ENCODE peak calls at places on chromosomes 7 and 10, in five cellular contexts. C is adrenal gland, A is ovary, D is Peyer's patch, S is suprapubic skin. J is an unnamed sample.

GRCh38 chr7:92808635-92809034 is 27.7 kb downstream of the CDK6 start:
- DNase-seq in C (no peak), A (no peak), D (no peak), S (no peak), J (no peak)

GRCh38 chr7:91412298-91412697 is 148.1 kb downstream of the FZD1 start:
- DNase-seq in C (no peak), A (no peak), D (no peak), S (no peak), J (no peak)

GRCh38 chr7:9181356-9181755 is 747.9 kb downstream of the NXPH1 start:
- DNase-seq in C (no peak), A (no peak), D (no peak), S (no peak), J (no peak)

GRCh38 chr10:49444349-49444748 is 48.5 kb upstream of the DRGX start:
- DNase-seq in C (no peak), A (no peak), D (no peak), S (no peak), J (no peak)

GRCh38 chr7:50792342-50793114 is 9.8 kb upstream of the GRB10 start:
- DNase-seq in C (peak), A (peak), D (peak), S (no peak), J (peak)

GRCh38 chr10:122162566-122163181 is 108.4 kb upstream of the BTBD16 start:
- DNase-seq in C (no peak), A (no peak), D (peak), S (no peak), J (no peak)

GRCh38 chr10:58209669-58210068 is 58.0 kb downstream of the IPMK start:
- DNase-seq in C (peak), A (no peak), D (no peak), S (no peak), J (peak)

GRCh38 chr10:98414578-98414931 is 427 bp downstream of the PYROXD2 start:
- DNase-seq in C (no peak), A (no peak), D (no peak), S (no peak), J (no peak)

GRCh38 chr10:45550903-45551302 is 121.7 kb downstream of the ZFAND4 start:
- DNase-seq in C (no peak), A (no peak), D (no peak), S (no peak), J (no peak)

GRCh38 chr7:102254521-102254920 is 32.1 kb upstream of the SH2B2 start:
- DNase-seq in C (no peak), A (no peak), D (no peak), S (no peak), J (no peak)
- TF ChIP-seq POLR2A in C (no peak), A (no peak), D (no peak), S (no peak), J (no peak)

GRCh38 chr7:30705596-30705995 is 23.3 kb upstream of the CRHR2 start:
- DNase-seq in C (no peak), A (no peak), D (peak), S (no peak), J (no peak)

GRCh38 chr7:30707391-30708351 is 25.4 kb upstream of the CRHR2 start:
- DNase-seq in C (peak), A (peak), D (no peak), S (peak), J (no peak)

GRCh38 chr7:30706865-30707264 is 24.6 kb upstream of the CRHR2 start:
- DNase-seq in C (no peak), A (no peak), D (peak), S (no peak), J (no peak)

GRCh38 chr7:30705008-30705407 is 22.8 kb upstream of the CRHR2 start:
- DNase-seq in C (no peak), A (no peak), D (peak), S (no peak), J (no peak)

GRCh38 chr7:30706316-30706715 is 24.1 kb upstream of the CRHR2 start:
- DNase-seq in C (no peak), A (no peak), D (peak), S (no peak), J (no peak)
- TF ChIP-seq POLR2A in C (no peak), A (no peak), D (no peak), S (no peak), J (no peak)

DNA sequence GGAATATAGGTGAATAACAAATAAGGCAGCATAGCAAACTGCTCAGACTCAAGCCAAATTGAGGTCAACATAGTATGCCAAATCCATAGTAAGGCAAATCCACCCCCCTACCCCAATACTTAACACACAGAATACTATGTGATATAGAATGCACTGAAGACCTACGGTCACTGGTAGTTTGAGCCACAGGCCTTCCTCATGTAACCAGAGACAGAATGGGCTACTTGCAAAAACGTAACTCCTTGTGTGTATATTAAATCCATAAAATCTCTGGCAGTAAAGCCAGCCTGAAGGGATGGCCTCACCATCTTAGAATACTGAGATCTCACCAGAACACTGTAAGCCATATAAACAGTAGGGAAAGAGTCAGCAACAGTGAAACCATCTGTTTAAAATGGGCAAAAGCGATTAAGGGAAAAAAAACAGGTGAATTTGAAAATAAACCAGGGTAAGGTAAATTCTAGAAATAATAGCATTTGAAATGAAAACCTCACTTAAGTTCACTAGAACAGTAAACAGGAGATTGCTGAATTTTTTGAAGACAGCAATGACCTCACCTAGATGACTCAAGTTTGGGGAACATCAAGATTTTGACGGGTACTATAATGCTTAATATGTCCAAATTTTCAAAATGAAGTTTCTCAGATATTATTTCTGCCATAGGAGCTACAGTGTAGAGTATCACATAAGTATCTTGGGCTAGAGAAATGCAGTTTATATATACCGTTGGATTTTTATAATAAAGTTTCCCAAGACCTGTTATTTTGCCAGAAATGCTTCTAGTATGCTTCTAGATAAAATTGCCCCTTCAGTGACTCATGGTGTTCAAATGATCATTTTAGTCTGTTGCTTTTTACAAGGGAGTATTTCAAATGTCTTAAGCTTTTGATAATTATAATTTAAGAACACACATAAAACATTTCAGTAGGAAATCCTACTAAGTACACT is 13.9 kb downstream of the HNRNPA2B1 start:
- DNase-seq in C (no peak), A (no peak), D (no peak), S (no peak), J (no peak)
- TF ChIP-seq POLR2A in C (no peak), A (no peak), D (no peak), S (no peak), J (peak)

DNA sequence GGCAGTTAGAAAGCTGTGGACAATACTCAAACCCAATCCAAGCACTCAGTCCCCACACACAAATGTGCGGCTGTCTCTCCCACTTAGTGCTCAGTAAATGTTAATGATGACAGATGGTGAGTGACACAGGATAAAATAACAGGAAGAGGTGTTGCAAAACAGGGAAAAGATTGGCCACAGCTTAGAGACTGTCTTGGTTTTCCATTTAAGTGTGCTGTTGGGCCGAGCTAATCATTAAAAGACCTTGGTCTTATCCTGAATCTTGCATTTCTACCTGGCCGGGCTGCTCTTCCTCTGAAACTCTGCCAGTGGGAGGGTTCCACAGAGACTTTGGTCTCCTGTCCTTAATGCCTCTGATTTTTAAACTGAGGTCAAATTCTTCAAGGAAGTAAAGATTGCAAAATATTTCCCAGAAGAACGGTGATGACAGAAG is 113.1 kb upstream of the RNF32 start:
- DNase-seq in C (no peak), A (no peak), D (no peak), S (no peak), J (no peak)
- TF ChIP-seq POLR2A in C (no peak), A (no peak), D (peak), S (no peak), J (no peak)

GRCh38 chr7:139916717-139917395 is 87.8 kb downstream of the TBXAS1 start:
- DNase-seq in C (no peak), A (no peak), D (no peak), S (no peak), J (no peak)
- TF ChIP-seq POLR2A in C (no peak), A (no peak), D (no peak), S (no peak), J (no peak)

GRCh38 chr10:31315453-31315852 is 3.6 kb upstream of the ZEB1 start:
- DNase-seq in C (no peak), A (no peak), D (no peak), S (no peak), J (no peak)
- TF ChIP-seq POLR2A in C (no peak), A (no peak), D (no peak), S (no peak), J (no peak)

DNA sequence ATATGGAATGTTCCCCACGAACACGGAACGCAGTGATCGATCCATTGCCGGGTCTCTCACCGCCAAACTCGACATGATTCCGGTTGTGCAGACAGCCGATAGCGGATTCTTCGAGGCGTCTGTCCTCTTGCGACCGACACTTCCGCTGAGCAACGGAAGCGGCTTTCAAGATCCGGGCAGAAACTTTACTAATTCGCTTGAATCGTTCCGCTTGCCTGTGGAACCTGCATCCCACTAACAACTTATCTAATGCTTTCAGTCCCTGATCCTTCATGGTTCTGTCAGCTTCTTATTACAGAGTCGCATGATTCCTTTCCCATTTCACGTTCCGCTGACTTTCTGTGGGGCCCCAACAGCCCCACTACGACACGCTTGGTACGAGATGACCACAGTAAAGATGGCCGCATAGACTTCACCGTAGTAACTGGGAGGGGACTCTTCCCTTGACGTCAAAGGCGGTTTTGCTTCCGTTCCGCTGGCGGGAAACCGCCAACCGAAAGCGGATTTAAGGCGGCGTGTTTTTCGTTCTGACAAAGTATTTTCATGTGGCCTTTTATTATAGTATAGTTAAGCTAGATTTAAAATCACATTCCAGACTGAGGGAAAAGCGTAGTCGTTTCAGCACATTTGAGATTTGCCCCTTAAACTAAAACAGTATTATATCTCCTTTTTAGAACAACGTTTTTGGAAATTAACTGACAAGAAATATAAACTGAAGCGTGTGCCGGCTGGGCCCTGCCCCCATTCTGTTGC is at the start of gene CSTF2T:
- DNase-seq in C (peak), A (peak), D (peak), S (peak), J (peak)
- TF ChIP-seq POLR2A in C (peak), A (peak), D (peak), S (peak), J (peak)

GRCh38 chr10:70815504-70816219 is at the start of gene SGPL1:
- DNase-seq in C (peak), A (peak), D (peak), S (peak), J (peak)
- TF ChIP-seq POLR2A in C (peak), A (peak), D (peak), S (peak), J (no peak)

DNA sequence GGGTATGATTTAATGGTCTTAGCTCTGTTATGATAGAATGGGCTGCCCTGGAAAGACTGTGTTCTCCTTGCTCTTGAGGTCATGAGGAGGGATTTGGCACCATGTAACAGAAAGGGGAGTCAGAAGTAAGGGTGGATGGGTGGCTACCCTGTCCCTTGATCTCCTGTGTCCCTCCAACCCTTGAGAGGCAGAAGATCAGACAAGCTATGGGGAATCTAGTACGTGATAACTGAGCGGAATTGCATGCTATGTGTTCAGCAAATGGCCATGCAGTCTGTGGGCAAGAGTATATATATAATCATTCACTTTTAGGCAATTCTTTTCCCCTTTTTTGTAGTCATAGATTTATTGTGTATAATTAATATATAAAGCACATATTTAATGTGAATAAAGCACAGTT is 174.9 kb downstream of the SEC23IP start:
- DNase-seq in C (no peak), A (no peak), D (no peak), S (no peak), J (no peak)
- TF ChIP-seq POLR2A in C (no peak), A (no peak), D (no peak), S (no peak), J (no peak)

GRCh38 chr7:513521-514166 is 6.0 kb downstream of the PDGFA start:
- DNase-seq in C (no peak), A (no peak), D (no peak), S (no peak), J (no peak)

GRCh38 chr7:515628-516027 is 4.0 kb downstream of the PDGFA start:
- DNase-seq in C (no peak), A (no peak), D (no peak), S (no peak), J (no peak)

GRCh38 chr7:514242-514641 is 5.4 kb downstream of the PDGFA start:
- DNase-seq in C (no peak), A (no peak), D (no peak), S (no peak), J (no peak)

GRCh38 chr7:516216-516605 is 3.4 kb downstream of the PDGFA start:
- DNase-seq in C (no peak), A (no peak), D (no peak), S (no peak), J (no peak)

DNA sequence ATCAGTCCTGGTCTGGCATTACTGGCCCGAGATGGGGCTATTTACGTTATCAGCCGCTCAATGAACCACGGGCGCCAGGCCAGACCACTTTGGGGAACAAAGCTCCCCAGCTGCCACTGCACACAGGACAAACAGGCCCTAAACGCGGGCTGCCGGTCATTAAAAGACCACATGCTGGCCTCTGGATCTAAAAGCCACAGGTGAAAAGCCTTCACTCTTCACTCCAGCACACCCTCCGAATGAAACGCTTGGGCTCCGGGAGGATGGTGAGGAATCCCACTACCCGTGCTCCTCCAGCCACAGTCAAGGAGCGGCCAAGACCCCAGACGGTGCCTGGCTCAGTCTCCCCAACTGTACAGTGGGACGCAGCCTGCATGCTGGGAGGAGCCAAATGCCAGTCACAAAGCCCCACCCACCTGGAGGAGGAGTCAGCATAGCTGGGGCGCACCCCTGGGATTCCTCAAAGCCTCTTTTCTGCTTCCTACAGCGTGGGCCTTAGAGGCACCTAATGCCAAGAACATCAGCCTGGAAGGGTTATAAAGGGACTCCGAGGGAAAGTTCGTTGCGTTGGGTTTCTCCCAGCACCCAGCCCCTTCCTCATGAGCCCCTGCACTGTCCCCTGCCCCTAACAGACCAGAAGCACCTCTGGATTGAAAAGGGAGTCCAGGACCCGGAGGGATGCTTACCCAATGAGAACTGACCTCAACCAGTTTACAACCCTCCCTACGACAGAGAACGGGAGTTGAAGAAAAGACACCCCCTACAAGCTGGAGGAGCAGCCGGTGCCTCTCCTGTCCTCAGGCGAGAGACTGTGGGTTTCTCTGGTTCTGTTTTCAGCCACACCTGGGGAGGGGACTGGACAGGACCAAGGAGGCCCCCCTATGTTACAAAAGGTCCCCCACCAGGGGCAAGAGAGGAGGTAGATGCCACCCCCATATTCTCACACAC is 4.7 kb downstream of the PDGFA start:
- DNase-seq in C (no peak), A (no peak), D (peak), S (no peak), J (no peak)
- TF ChIP-seq POLR2A in C (no peak), A (no peak), D (peak), S (no peak), J (no peak)

J was measured in erythroblast.